ENCODE peak calls at places on chromosomes 13 and 19, in four cellular contexts. X is SK-N-SH, U is HepG2, J is K562. C is an unnamed sample.

GRCh38 chr13:47306991-47307390 is 410.1 kb upstream of the HTR2A start:
- DNase-seq in X (no peak), U (no peak), J (no peak), C (no peak)

GRCh38 chr13:107867701-107868661 is 347.4 kb downstream of the LIG4 start:
- DNase-seq in X (peak; percentile 87), U (no peak), J (peak; percentile 85), C (no peak)

GRCh38 chr13:51874651-51875050 is 12.9 kb downstream of the CCDC70 start:
- DNase-seq in X (no peak), U (no peak), J (no peak), C (no peak)

GRCh38 chr19:9538183-9539058 is at the start of gene ZNF426:
- DNase-seq in X (peak; percentile 88), U (peak; percentile 84), J (peak; percentile 89), C (peak; percentile 39)

GRCh38 chr19:45523642-45524256 is 16.5 kb downstream of the VASP start:
- DNase-seq in X (peak; percentile 94), U (peak; percentile 82), J (peak; percentile 83), C (peak; percentile 57)

GRCh38 chr13:111184685-111185401 is 69.7 kb downstream of the ARHGEF7 start:
- DNase-seq in X (no peak), U (no peak), J (no peak), C (peak; percentile 93)

GRCh38 chr19:52722062-52723005 is 12.5 kb downstream of the ZNF611 start:
- DNase-seq in X (no peak), U (no peak), J (no peak), C (no peak)

GRCh38 chr13:49373699-49374098 is 70.2 kb downstream of the CAB39L start:
- DNase-seq in X (no peak), U (peak; percentile 14), J (no peak), C (no peak)

GRCh38 chr19:51318687-51319675 is 7.5 kb downstream of the IGLON5 start:
- DNase-seq in X (no peak), U (no peak), J (no peak), C (no peak)

DNA sequence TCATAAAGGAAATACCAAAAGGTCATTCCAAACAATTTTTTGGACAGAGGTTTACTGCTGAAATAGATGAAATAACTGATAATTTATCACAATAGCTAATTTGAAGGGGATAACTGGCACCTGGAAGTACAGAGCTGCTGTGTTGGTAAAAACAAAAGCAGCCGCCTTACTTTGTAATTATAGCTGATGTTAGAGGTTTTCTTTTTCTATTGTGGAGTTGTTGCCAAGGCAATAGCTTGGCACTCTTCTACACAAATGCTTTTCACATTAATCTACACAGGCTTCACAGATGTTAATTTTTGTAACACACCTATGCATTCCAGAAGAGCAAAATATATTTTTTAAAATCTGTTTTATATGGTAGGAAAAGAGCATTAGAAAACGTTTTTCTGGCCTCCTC is 56.9 kb downstream of the LACC1 start:
- DNase-seq in X (no peak), U (no peak), J (no peak), C (no peak)
- TF ChIP-seq FOXM1 in X (no peak), U (no peak), J (no peak), C (no peak)

DNA sequence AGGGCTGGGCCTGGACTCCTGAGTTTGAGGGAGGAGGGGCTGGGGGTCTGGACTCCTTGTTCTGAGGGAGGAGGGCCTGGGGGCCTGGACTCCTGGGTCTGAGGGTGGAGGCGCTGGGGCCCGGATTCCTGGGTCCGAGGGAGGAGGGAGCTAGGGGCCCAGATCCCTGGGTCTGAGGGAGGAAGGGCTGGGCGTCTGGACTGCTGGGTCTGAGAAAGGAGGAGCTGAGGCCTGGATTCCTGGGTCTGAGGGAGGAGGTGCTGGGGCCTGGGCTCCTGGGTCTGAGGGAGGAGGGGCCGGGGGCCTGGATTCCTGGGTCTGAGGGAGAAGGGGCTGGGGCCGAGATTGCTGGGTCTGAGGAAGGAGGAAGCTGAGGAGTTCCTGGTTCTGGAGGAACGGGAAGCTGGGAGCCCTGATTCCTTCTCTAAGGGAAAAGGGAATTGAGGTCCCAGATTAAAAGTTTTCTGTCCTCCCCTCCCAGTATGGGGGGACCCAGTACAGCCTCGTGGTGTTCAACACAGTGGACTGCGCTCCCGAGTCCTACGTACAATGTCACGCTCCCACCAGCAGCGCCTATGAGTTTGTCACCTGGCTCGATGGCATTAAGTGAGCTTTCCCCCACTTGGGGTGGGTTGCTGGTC is 722 bp downstream of the MED25 start:
- DNase-seq in X (no peak), U (no peak), J (no peak), C (no peak)
- TF ChIP-seq TAF1 in X (no peak), U (no peak), J (no peak), C (no peak)

DNA sequence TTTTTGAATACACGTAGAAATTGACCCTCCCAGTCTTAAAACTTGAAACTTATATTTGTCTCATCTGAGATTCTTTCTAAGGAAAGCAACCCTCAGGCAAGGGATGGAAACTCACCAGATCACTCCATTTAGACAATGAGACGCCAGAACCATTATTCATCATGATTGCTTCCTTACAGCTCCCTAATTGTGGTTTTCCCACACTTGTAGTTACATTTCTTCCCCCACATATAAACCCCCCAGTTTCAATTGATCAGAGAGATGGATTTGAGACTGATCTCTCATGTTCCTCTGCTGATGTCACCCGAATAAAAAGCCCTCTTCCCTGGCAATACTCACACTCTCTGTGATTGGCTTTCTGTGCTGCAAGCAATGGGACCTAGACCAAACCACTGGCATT is 197.9 kb upstream of the STARD13 start:
- DNase-seq in X (no peak), U (no peak), J (no peak), C (no peak)
- TF ChIP-seq POLR2AphosphoS5 in X (no peak), U (no peak), J (no peak), C (no peak)

DNA sequence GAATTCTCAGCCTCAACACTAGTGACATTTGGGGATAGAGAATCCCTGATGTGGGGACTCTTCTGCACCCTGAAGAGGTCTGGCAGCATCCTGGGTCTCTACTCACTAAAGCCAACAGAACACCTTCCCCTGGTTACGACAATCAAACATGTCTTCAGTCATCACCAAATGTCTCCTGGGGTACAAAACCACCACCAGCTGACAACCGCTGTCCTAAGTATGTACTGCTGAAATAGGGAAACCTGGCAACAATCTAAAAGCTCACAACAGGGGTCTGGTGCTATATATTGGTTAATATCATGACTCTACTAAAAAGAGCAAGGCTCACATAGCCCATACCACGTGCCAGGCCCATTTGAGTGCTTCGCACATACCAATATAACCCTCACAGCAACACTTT is 13.4 kb downstream of the AKT2 start:
- DNase-seq in X (no peak), U (no peak), J (no peak), C (no peak)
- TF ChIP-seq FOXM1 in X (no peak), U (no peak), J (no peak), C (no peak)

C was measured in GM12878.